ENCODE peak calls at places on chromosomes 6 and 20, in four cellular contexts. G, T, Y and L are unnamed samples. For H3K4me1, the result is how much of the 10 kb centered on the place peaks cover.

GRCh38 chr20:37356387-37356786 is 10.4 kb downstream of the SRC start:
- DNase-seq in G (peak), T (no peak), Y (peak), L (peak)

GRCh38 chr20:44089987-44090674 is 96.9 kb downstream of the JPH2 start:
- DNase-seq in G (no peak), T (peak), Y (peak), L (peak)

GRCh38 chr20:53757472-53757913 is 163.9 kb upstream of the ZNF217 start:
- DNase-seq in G (no peak), T (no peak), Y (no peak), L (no peak)

GRCh38 chr6:144683216-144684070 is 398.3 kb downstream of the UTRN start:
- DNase-seq in G (no peak), T (no peak), Y (no peak), L (no peak)

GRCh38 chr20:2349801-2350200 is 30.9 kb upstream of the TGM6 start:
- DNase-seq in G (no peak), T (no peak), Y (no peak), L (no peak)

GRCh38 chr6:164640946-164641345 is 668.5 kb downstream of the C6orf118 start:
- DNase-seq in G (no peak), T (peak), Y (no peak), L (no peak)

GRCh38 chr6:142297605-142297995 is 4.2 kb upstream of the ADGRG6 start:
- DNase-seq in G (no peak), T (no peak), Y (no peak), L (no peak)

GRCh38 chr20:46220808-46221207 is 87.5 kb downstream of the CDH22 start:
- DNase-seq in G (no peak), T (no peak), Y (peak), L (no peak)

GRCh38 chr20:22312744-22313346 is 271.5 kb downstream of the FOXA2 start:
- DNase-seq in G (no peak), T (peak), Y (peak), L (peak)

GRCh38 chr6:73951186-73951585 is 255.2 kb downstream of the CD109 start:
- DNase-seq in G (no peak), T (no peak), Y (no peak), L (no peak)

GRCh38 chr6:167275436-167275835 is 15.7 kb upstream of the UNC93A start:
- DNase-seq in G (no peak), T (no peak), Y (no peak), L (no peak)

GRCh38 chr6:137823826-137824501 is 43.1 kb upstream of the TNFAIP3 start:
- DNase-seq in G (peak), T (no peak), Y (no peak), L (peak)

GRCh38 chr6:101663099-101663498 is 269.6 kb downstream of the GRIK2 start:
- DNase-seq in G (no peak), T (no peak), Y (no peak), L (no peak)

GRCh38 chr6:118280210-118280609 is 267.9 kb upstream of the PLN start:
- DNase-seq in G (no peak), T (no peak), Y (no peak), L (no peak)

GRCh38 chr6:44268095-44268628 is 2.1 kb upstream of the TMEM151B start:
- DNase-seq in G (no peak), T (peak), Y (peak), L (peak)

GRCh38 chr20:1820137-1821074 is 74.8 kb upstream of the SIRPA start:
- DNase-seq in G (no peak), T (no peak), Y (no peak), L (no peak)

GRCh38 chr6:144697389-144697788 is 412.3 kb downstream of the UTRN start:
- DNase-seq in G (no peak), T (no peak), Y (no peak), L (no peak)

GRCh38 chr6:98530732-98531131 is 303.6 kb upstream of the POU3F2 start:
- DNase-seq in G (no peak), T (no peak), Y (no peak), L (no peak)

GRCh38 chr20:48905322-48905647 is 16.2 kb upstream of the ARFGEF2 start:
- DNase-seq in G (no peak), T (no peak), Y (no peak), L (no peak)

DNA sequence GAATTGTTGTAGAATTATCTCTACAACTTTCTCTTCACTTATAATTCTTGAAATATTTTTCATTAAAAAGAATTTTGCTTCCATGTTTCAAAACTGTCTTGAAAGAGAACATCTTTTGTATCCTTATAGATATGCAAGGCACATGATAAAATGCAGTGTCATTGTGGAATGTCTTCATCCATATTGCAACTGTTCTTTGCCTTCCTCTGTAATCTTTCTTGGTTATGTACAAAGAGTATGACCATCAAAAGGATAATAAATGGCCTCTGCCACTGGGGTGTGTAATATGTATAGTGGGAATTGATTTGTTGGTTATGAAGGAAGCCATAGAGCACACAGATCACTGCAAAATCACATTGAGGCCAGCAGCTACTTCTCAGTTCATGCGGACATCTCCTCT is 703.6 kb downstream of the TFAP2A start:
- DNase-seq in G (no peak), T (no peak), Y (no peak), L (no peak)
- H3K4me1 ChIP-seq in G (under half), T (under half), Y (under half), L (under half)

GRCh38 chr6:116059713-116060571 is 749 bp downstream of the FRK start:
- DNase-seq in G (peak), T (no peak), Y (peak), L (no peak)
- H3K4me3 ChIP-seq in G (peak), T (no peak), Y (peak), L (peak)

DNA sequence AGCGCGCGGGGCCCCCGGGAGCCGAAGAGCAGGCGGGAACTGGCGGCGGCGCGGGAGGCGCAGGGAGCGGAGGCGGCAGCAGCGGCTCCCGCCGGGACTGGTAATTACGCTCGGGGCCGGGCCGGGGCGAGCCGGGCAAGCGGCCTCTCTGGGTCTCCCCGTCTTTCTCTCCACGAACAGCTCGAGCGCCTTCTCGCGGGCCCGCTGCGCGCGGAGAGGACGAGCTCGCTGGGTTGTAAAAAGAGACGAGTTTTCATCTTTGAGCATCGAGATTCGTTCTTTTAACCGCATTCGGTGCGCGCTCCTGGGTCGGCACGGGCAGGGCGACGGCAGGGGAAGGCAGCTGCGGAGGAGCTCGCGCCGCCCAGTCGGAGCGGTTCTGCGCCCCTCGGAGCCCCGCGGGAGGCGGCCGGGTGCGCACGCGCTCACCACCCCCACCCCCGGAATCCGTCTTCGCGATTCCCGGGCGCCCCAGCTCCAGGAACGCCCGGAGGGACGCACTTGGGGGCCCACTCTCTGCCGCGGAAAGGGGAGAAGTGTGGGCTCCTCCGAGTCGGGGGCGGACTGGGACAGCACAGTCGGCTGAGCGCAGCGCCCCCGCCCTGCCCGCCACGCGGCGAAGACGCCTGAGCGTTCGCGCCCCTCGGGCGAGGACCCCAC is 38.0 kb downstream of the YTHDF1 start:
- DNase-seq in G (no peak), T (no peak), Y (no peak), L (no peak)
- H3K4me1 ChIP-seq in G (under half), T (under half), Y (under half), L (under half)

GRCh38 chr6:17031961-17032360 is 69.9 kb upstream of the STMND1 start:
- DNase-seq in G (no peak), T (no peak), Y (no peak), L (no peak)
- H3K4me3 ChIP-seq in G (no peak), T (no peak), Y (no peak), L (no peak)

GRCh38 chr20:57451759-57452661 is 60.8 kb downstream of the RBM38 start:
- DNase-seq in G (no peak), T (peak), Y (no peak), L (no peak)

GRCh38 chr20:57450931-57451330 is 59.7 kb downstream of the RBM38 start:
- DNase-seq in G (no peak), T (peak), Y (no peak), L (no peak)

GRCh38 chr20:57450419-57450818 is 59.2 kb downstream of the RBM38 start:
- DNase-seq in G (no peak), T (peak), Y (no peak), L (peak)

GRCh38 chr20:57449398-57450354 is 58.5 kb downstream of the RBM38 start:
- DNase-seq in G (no peak), T (no peak), Y (no peak), L (no peak)

DNA sequence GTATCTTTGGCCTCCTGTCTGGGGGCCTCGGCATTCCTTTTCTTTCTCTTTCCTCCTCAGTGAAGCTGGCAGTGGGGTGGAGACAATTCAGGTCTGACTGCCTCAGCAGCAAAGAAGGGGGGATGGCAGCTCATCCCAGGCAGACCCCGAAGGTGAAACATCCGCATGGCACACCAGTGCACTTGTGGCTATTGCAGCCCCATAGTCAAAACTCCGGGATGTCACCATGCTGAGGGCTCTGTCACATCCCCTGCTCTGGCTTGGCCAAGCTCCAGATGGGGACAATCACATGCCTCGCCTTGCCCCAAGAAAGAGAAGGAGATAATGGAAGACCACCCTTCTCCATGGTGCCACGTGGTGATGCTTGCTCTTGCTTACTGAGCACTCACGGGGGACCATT is 60.2 kb downstream of the RBM38 start:
- DNase-seq in G (no peak), T (no peak), Y (no peak), L (no peak)
- H3K4me1 ChIP-seq in G (under half), T (half or more), Y (under half), L (under half)